ENCODE peak calls at places on chromosomes 1 and 21, in eight cellular contexts. One of them, this sample, is unnamed.

GRCh38 chr21:45478115-45478801 is 64.0 kb downstream of the SLC19A1 start:
- DNase-seq in GM23338: peak
- DNase-seq in cardiac muscle cell: peak
- DNase-seq in choroid plexus epithelial cell: peak
- DNase-seq in mesothelial cell of epicardium: peak
- DNase-seq in uterus: peak
- DNase-seq in psoas muscle: peak
- DNase-seq in mucosa of descending colon: peak
- DNase-seq in this sample: peak

GRCh38 chr21:45847870-45848269 is 133.7 kb upstream of the COL6A1 start:
- DNase-seq in GM23338: no peak
- DNase-seq in cardiac muscle cell: no peak
- DNase-seq in choroid plexus epithelial cell: no peak
- DNase-seq in mesothelial cell of epicardium: no peak
- DNase-seq in uterus: no peak
- DNase-seq in psoas muscle: no peak
- DNase-seq in mucosa of descending colon: no peak
- DNase-seq in this sample: no peak

GRCh38 chr21:42411891-42412635 is 8.4 kb downstream of the UBASH3A start:
- DNase-seq in GM23338: no peak
- DNase-seq in cardiac muscle cell: no peak
- DNase-seq in choroid plexus epithelial cell: peak
- DNase-seq in mesothelial cell of epicardium: no peak
- DNase-seq in uterus: no peak
- DNase-seq in psoas muscle: no peak
- DNase-seq in mucosa of descending colon: no peak
- DNase-seq in this sample: no peak

GRCh38 chr1:25735956-25736529 is 64.0 kb upstream of the SELENON start:
- DNase-seq in GM23338: no peak
- DNase-seq in cardiac muscle cell: no peak
- DNase-seq in choroid plexus epithelial cell: no peak
- DNase-seq in mesothelial cell of epicardium: no peak
- DNase-seq in uterus: no peak
- DNase-seq in psoas muscle: peak
- DNase-seq in mucosa of descending colon: no peak
- DNase-seq in this sample: no peak

GRCh38 chr1:150234647-150235435 is 1.1 kb downstream of the ANP32E start:
- DNase-seq in GM23338: peak
- DNase-seq in cardiac muscle cell: peak
- DNase-seq in choroid plexus epithelial cell: peak
- DNase-seq in mesothelial cell of epicardium: peak
- DNase-seq in uterus: peak
- DNase-seq in psoas muscle: peak
- DNase-seq in mucosa of descending colon: peak
- DNase-seq in this sample: peak

GRCh38 chr1:10724948-10725852 is 71.2 kb downstream of the CASZ1 start:
- DNase-seq in GM23338: no peak
- DNase-seq in cardiac muscle cell: no peak
- DNase-seq in choroid plexus epithelial cell: peak
- DNase-seq in mesothelial cell of epicardium: peak
- DNase-seq in uterus: peak
- DNase-seq in psoas muscle: peak
- DNase-seq in mucosa of descending colon: no peak
- DNase-seq in this sample: no peak

GRCh38 chr1:206468571-206468970 is 1.7 kb upstream of the IKBKE start:
- DNase-seq in GM23338: no peak
- DNase-seq in cardiac muscle cell: no peak
- DNase-seq in choroid plexus epithelial cell: no peak
- DNase-seq in mesothelial cell of epicardium: no peak
- DNase-seq in uterus: no peak
- DNase-seq in psoas muscle: no peak
- DNase-seq in mucosa of descending colon: no peak
- DNase-seq in this sample: no peak

GRCh38 chr1:64539808-64540207 is 69.9 kb downstream of the CACHD1 start:
- DNase-seq in GM23338: no peak
- DNase-seq in cardiac muscle cell: peak
- DNase-seq in choroid plexus epithelial cell: peak
- DNase-seq in mesothelial cell of epicardium: peak
- DNase-seq in uterus: peak
- DNase-seq in psoas muscle: peak
- DNase-seq in mucosa of descending colon: peak
- DNase-seq in this sample: no peak

GRCh38 chr1:107739183-107739582 is 225.8 kb downstream of the VAV3 start:
- DNase-seq in GM23338: no peak
- DNase-seq in cardiac muscle cell: no peak
- DNase-seq in choroid plexus epithelial cell: no peak
- DNase-seq in mesothelial cell of epicardium: no peak
- DNase-seq in uterus: no peak
- DNase-seq in psoas muscle: no peak
- DNase-seq in mucosa of descending colon: no peak
- DNase-seq in this sample: no peak

GRCh38 chr1:32939655-32940371 is 24.8 kb downstream of the RNF19B start:
- DNase-seq in GM23338: no peak
- DNase-seq in cardiac muscle cell: no peak
- DNase-seq in choroid plexus epithelial cell: peak
- DNase-seq in mesothelial cell of epicardium: no peak
- DNase-seq in uterus: peak
- DNase-seq in psoas muscle: no peak
- DNase-seq in mucosa of descending colon: peak
- DNase-seq in this sample: no peak

GRCh38 chr1:223748773-223749733 is 36.7 kb downstream of the CAPN2 start:
- DNase-seq in GM23338: peak
- DNase-seq in cardiac muscle cell: peak
- DNase-seq in choroid plexus epithelial cell: peak
- DNase-seq in mesothelial cell of epicardium: peak
- DNase-seq in uterus: peak
- DNase-seq in psoas muscle: peak
- DNase-seq in mucosa of descending colon: peak
- DNase-seq in this sample: peak

GRCh38 chr21:35333831-35334593 is 284.9 kb upstream of the RUNX1 start:
- DNase-seq in GM23338: no peak
- DNase-seq in cardiac muscle cell: no peak
- DNase-seq in choroid plexus epithelial cell: no peak
- DNase-seq in mesothelial cell of epicardium: no peak
- DNase-seq in uterus: no peak
- DNase-seq in psoas muscle: no peak
- DNase-seq in mucosa of descending colon: no peak
- DNase-seq in this sample: no peak

GRCh38 chr21:26469789-26470188 is 103.3 kb downstream of the CYYR1 start:
- DNase-seq in GM23338: no peak
- DNase-seq in cardiac muscle cell: no peak
- DNase-seq in choroid plexus epithelial cell: peak
- DNase-seq in mesothelial cell of epicardium: no peak
- DNase-seq in uterus: no peak
- DNase-seq in psoas muscle: no peak
- DNase-seq in mucosa of descending colon: no peak
- DNase-seq in this sample: no peak

GRCh38 chr1:203835476-203835875 is 25.9 kb upstream of the SNRPE start:
- DNase-seq in GM23338: no peak
- DNase-seq in cardiac muscle cell: no peak
- DNase-seq in choroid plexus epithelial cell: no peak
- DNase-seq in mesothelial cell of epicardium: no peak
- DNase-seq in uterus: no peak
- DNase-seq in psoas muscle: no peak
- DNase-seq in mucosa of descending colon: no peak
- DNase-seq in this sample: no peak
- TF ChIP-seq CTCF in GM23338: peak
- TF ChIP-seq CTCF in cardiac muscle cell: no peak
- TF ChIP-seq CTCF in choroid plexus epithelial cell: no peak
- TF ChIP-seq CTCF in mesothelial cell of epicardium: no peak
- TF ChIP-seq CTCF in uterus: no peak
- TF ChIP-seq CTCF in psoas muscle: no peak
- TF ChIP-seq CTCF in mucosa of descending colon: no peak
- TF ChIP-seq CTCF in this sample: peak

DNA sequence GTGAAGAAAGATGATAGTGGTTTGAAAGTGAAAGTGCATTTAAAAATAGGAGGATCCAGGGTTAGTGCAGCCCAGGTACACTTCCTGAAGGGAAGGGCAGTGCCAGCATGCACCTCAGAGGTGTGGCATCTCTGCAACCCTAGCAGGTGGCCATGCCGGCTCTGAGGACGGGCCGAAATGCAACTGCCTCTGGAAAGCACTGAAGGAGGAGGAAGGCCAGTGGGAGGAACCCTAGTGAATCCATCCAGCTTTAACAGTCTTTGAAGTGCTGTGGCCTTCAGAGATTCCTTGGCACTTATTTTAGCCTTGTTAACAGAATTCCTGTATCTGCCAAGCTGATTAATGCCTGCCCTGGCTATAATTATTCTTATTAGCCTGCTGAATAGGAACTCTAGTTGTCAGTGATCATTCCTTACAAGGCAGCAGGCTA is 5.5 kb downstream of the PTGFRN start:
- DNase-seq in GM23338: no peak
- DNase-seq in cardiac muscle cell: peak
- DNase-seq in choroid plexus epithelial cell: no peak
- DNase-seq in mesothelial cell of epicardium: no peak
- DNase-seq in uterus: peak
- DNase-seq in psoas muscle: no peak
- DNase-seq in mucosa of descending colon: peak
- DNase-seq in this sample: no peak
- TF ChIP-seq CTCF in GM23338: no peak
- TF ChIP-seq CTCF in cardiac muscle cell: no peak
- TF ChIP-seq CTCF in choroid plexus epithelial cell: no peak
- TF ChIP-seq CTCF in mesothelial cell of epicardium: no peak
- TF ChIP-seq CTCF in uterus: no peak
- TF ChIP-seq CTCF in psoas muscle: no peak
- TF ChIP-seq CTCF in mucosa of descending colon: no peak
- TF ChIP-seq CTCF in this sample: no peak

DNA sequence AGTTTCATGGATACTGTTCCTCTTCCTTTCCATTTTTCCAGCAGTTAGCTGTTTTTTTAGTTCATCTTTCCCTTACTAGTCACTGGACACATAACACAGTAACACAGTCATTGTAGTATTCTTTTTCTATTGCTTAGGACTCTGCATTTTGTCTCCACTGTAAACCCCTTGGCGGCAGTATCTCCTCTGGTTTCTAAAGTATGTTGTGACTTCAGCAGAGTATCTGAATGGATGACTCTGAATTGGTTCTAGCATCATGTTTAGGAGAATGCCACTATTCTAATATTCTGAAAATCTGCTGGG is 2.2 kb downstream of the CDC7 start:
- DNase-seq in GM23338: no peak
- DNase-seq in cardiac muscle cell: no peak
- DNase-seq in choroid plexus epithelial cell: peak
- DNase-seq in mesothelial cell of epicardium: no peak
- DNase-seq in uterus: no peak
- DNase-seq in psoas muscle: no peak
- DNase-seq in mucosa of descending colon: no peak
- DNase-seq in this sample: no peak
- TF ChIP-seq CTCF in GM23338: no peak
- TF ChIP-seq CTCF in cardiac muscle cell: peak
- TF ChIP-seq CTCF in choroid plexus epithelial cell: peak
- TF ChIP-seq CTCF in mesothelial cell of epicardium: no peak
- TF ChIP-seq CTCF in uterus: no peak
- TF ChIP-seq CTCF in psoas muscle: no peak
- TF ChIP-seq CTCF in mucosa of descending colon: no peak
- TF ChIP-seq CTCF in this sample: no peak

DNA sequence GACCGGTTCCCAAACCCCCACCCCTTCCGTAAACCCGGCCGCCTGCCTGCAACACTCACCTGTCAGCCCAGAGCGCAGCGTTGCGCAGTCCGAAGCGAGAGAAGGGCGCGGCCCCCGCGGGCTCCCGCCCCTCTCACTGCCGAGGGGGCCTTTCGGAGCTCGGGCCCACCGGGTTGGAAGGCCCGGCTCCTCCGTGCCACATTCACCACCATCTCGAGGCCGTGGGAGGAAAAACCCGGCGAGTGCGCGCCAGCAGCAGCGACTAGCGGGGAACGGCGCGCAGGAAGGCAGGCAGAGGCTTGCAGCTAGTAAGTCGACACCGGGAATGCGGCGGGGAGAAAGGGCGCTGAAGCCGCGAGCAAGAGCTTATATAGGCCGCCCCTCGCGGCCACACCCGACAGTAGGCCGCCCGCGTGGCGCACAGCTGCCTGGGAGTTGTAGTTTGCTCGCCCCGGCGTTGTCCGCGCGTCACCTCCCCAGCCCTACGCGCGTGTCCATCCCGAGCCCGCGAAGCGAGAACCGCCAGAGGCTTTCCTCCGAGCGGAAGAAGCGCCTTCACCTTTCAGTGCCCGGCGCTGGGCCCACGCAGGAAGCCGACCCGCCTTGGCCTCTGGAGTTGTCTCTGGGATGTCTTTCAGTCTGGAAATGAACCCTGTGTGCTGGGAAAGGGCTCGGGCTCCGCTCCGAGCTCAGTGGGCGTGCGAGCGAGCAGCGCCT is 10.4 kb upstream of the RAB42 start:
- DNase-seq in GM23338: peak
- DNase-seq in cardiac muscle cell: peak
- DNase-seq in choroid plexus epithelial cell: peak
- DNase-seq in mesothelial cell of epicardium: peak
- DNase-seq in uterus: peak
- DNase-seq in psoas muscle: peak
- DNase-seq in mucosa of descending colon: peak
- DNase-seq in this sample: peak
- TF ChIP-seq CTCF in GM23338: no peak
- TF ChIP-seq CTCF in cardiac muscle cell: no peak
- TF ChIP-seq CTCF in choroid plexus epithelial cell: peak
- TF ChIP-seq CTCF in mesothelial cell of epicardium: no peak
- TF ChIP-seq CTCF in uterus: peak
- TF ChIP-seq CTCF in psoas muscle: no peak
- TF ChIP-seq CTCF in mucosa of descending colon: no peak
- TF ChIP-seq CTCF in this sample: no peak

DNA sequence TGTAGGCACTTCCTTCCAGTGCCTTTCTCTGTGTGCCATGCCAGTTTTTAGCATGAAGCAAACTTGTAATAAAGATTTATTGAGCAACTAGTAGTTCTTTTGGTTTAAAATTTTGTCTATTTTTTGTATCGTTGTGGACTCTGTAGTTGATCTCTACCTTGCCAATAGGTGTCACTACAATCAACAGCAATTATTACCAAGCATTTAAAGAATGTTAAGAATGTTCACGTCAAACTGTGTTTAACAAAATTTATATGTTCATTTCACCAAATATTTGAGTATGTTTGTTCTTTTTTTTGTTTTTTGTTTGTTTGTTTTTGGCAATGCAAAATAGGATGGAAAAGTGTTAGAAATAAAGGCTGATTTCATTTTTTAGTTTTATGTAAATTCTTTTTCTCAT is 208.1 kb downstream of the PATJ start:
- DNase-seq in GM23338: peak
- DNase-seq in cardiac muscle cell: no peak
- DNase-seq in choroid plexus epithelial cell: peak
- DNase-seq in mesothelial cell of epicardium: no peak
- DNase-seq in uterus: no peak
- DNase-seq in psoas muscle: no peak
- DNase-seq in mucosa of descending colon: no peak
- DNase-seq in this sample: no peak
- TF ChIP-seq CTCF in GM23338: peak
- TF ChIP-seq CTCF in cardiac muscle cell: peak
- TF ChIP-seq CTCF in choroid plexus epithelial cell: peak
- TF ChIP-seq CTCF in mesothelial cell of epicardium: peak
- TF ChIP-seq CTCF in uterus: no peak
- TF ChIP-seq CTCF in psoas muscle: peak
- TF ChIP-seq CTCF in mucosa of descending colon: no peak
- TF ChIP-seq CTCF in this sample: peak